ENCODE peak calls at places on chromosomes 12 and 14, in seven cellular contexts. One of them, this sample, is unnamed.

GRCh38 chr14:104075530-104076151 is 9.9 kb upstream of the ASPG start:
- DNase-seq in BJ: no peak
- DNase-seq in NCI-H510A: no peak
- DNase-seq in sciatic nerve: no peak
- DNase-seq in amniotic stem cell: no peak
- DNase-seq in fibroblast of lung: peak; percentile 22
- DNase-seq in ovary: no peak
- DNase-seq in this sample: peak; percentile 47

GRCh38 chr14:91159906-91160305 is 46.0 kb downstream of the DGLUCY start:
- DNase-seq in BJ: no peak
- DNase-seq in NCI-H510A: no peak
- DNase-seq in sciatic nerve: no peak
- DNase-seq in amniotic stem cell: no peak
- DNase-seq in fibroblast of lung: no peak
- DNase-seq in ovary: no peak
- DNase-seq in this sample: no peak

GRCh38 chr12:20492251-20492728 is 124.0 kb downstream of the PDE3A start:
- DNase-seq in BJ: no peak
- DNase-seq in NCI-H510A: no peak
- DNase-seq in sciatic nerve: no peak
- DNase-seq in amniotic stem cell: no peak
- DNase-seq in fibroblast of lung: peak; percentile 25
- DNase-seq in ovary: no peak
- DNase-seq in this sample: no peak

GRCh38 chr12:130338794-130339601 is 1.3 kb downstream of the PIWIL1 start:
- DNase-seq in BJ: no peak
- DNase-seq in NCI-H510A: no peak
- DNase-seq in sciatic nerve: no peak
- DNase-seq in amniotic stem cell: no peak
- DNase-seq in fibroblast of lung: no peak
- DNase-seq in ovary: no peak
- DNase-seq in this sample: no peak

GRCh38 chr14:67680121-67680602 is 5.7 kb upstream of the VTI1B start:
- DNase-seq in BJ: no peak
- DNase-seq in NCI-H510A: no peak
- DNase-seq in sciatic nerve: no peak
- DNase-seq in amniotic stem cell: peak; percentile 52
- DNase-seq in fibroblast of lung: peak; percentile 78
- DNase-seq in ovary: no peak
- DNase-seq in this sample: no peak

GRCh38 chr12:27824126-27824842 is 44.2 kb upstream of the MANSC4 start:
- DNase-seq in BJ: no peak
- DNase-seq in NCI-H510A: no peak
- DNase-seq in sciatic nerve: no peak
- DNase-seq in amniotic stem cell: no peak
- DNase-seq in fibroblast of lung: no peak
- DNase-seq in ovary: no peak
- DNase-seq in this sample: no peak

GRCh38 chr14:95490727-95491451 is 25.6 kb downstream of the SYNE3 start:
- DNase-seq in BJ: no peak
- DNase-seq in NCI-H510A: no peak
- DNase-seq in sciatic nerve: no peak
- DNase-seq in amniotic stem cell: no peak
- DNase-seq in fibroblast of lung: peak; percentile 40
- DNase-seq in ovary: no peak
- DNase-seq in this sample: peak; percentile 69

GRCh38 chr12:45637706-45638105 is 91.8 kb upstream of the ARID2 start:
- DNase-seq in BJ: no peak
- DNase-seq in NCI-H510A: no peak
- DNase-seq in sciatic nerve: no peak
- DNase-seq in amniotic stem cell: peak; percentile 23
- DNase-seq in fibroblast of lung: peak; percentile 93
- DNase-seq in ovary: no peak
- DNase-seq in this sample: peak; percentile 74

GRCh38 chr14:71720978-71721624 is 211.1 kb upstream of the RGS6 start:
- DNase-seq in BJ: no peak
- DNase-seq in NCI-H510A: no peak
- DNase-seq in sciatic nerve: no peak
- DNase-seq in amniotic stem cell: peak; percentile 50
- DNase-seq in fibroblast of lung: peak; percentile 83
- DNase-seq in ovary: no peak
- DNase-seq in this sample: peak; percentile 83

GRCh38 chr12:6962285-6963015 is 8.0 kb downstream of the PHB2 start:
- DNase-seq in BJ: no peak
- DNase-seq in NCI-H510A: peak; percentile 83
- DNase-seq in sciatic nerve: peak; percentile 59
- DNase-seq in amniotic stem cell: no peak
- DNase-seq in fibroblast of lung: no peak
- DNase-seq in ovary: peak; percentile 31
- DNase-seq in this sample: no peak

GRCh38 chr12:44405267-44405666 is 470.8 kb downstream of the NELL2 start:
- DNase-seq in BJ: no peak
- DNase-seq in NCI-H510A: no peak
- DNase-seq in sciatic nerve: no peak
- DNase-seq in amniotic stem cell: no peak
- DNase-seq in fibroblast of lung: no peak
- DNase-seq in ovary: no peak
- DNase-seq in this sample: no peak

GRCh38 chr14:102665665-102666064 is 73.2 kb downstream of the RCOR1 start:
- DNase-seq in BJ: no peak
- DNase-seq in NCI-H510A: no peak
- DNase-seq in sciatic nerve: no peak
- DNase-seq in amniotic stem cell: no peak
- DNase-seq in fibroblast of lung: no peak
- DNase-seq in ovary: no peak
- DNase-seq in this sample: no peak

GRCh38 chr14:68843471-68844209 is 50.8 kb upstream of the ZFP36L1 start:
- DNase-seq in BJ: no peak
- DNase-seq in NCI-H510A: peak; percentile 26
- DNase-seq in sciatic nerve: peak; percentile 90
- DNase-seq in amniotic stem cell: no peak
- DNase-seq in fibroblast of lung: peak; percentile 75
- DNase-seq in ovary: peak; percentile 85
- DNase-seq in this sample: peak; percentile 64

GRCh38 chr14:31926652-31927347 is 150.3 kb upstream of the ARHGAP5 start:
- DNase-seq in BJ: no peak
- DNase-seq in NCI-H510A: no peak
- DNase-seq in sciatic nerve: no peak
- DNase-seq in amniotic stem cell: no peak
- DNase-seq in fibroblast of lung: peak; percentile 52
- DNase-seq in ovary: no peak
- DNase-seq in this sample: peak; percentile 19

GRCh38 chr12:85155791-85156190 is 119.6 kb downstream of the LRRIQ1 start:
- DNase-seq in BJ: no peak
- DNase-seq in NCI-H510A: no peak
- DNase-seq in sciatic nerve: no peak
- DNase-seq in amniotic stem cell: peak; percentile 17
- DNase-seq in fibroblast of lung: peak; percentile 34
- DNase-seq in ovary: no peak
- DNase-seq in this sample: peak; percentile 82

GRCh38 chr12:51865757-51866270 is 17.3 kb upstream of the FIGNL2 start:
- DNase-seq in BJ: no peak
- DNase-seq in NCI-H510A: no peak
- DNase-seq in sciatic nerve: peak; percentile 59
- DNase-seq in amniotic stem cell: no peak
- DNase-seq in fibroblast of lung: no peak
- DNase-seq in ovary: no peak
- DNase-seq in this sample: no peak

GRCh38 chr14:88856786-88857366 is 32.4 kb downstream of the TTC8 start:
- DNase-seq in BJ: no peak
- DNase-seq in NCI-H510A: no peak
- DNase-seq in sciatic nerve: no peak
- DNase-seq in amniotic stem cell: peak; percentile 17
- DNase-seq in fibroblast of lung: no peak
- DNase-seq in ovary: no peak
- DNase-seq in this sample: no peak

GRCh38 chr12:104454997-104455396 is 1.8 kb upstream of the CHST11 start:
- DNase-seq in BJ: no peak
- DNase-seq in NCI-H510A: no peak
- DNase-seq in sciatic nerve: no peak
- DNase-seq in amniotic stem cell: no peak
- DNase-seq in fibroblast of lung: peak; percentile 30
- DNase-seq in ovary: no peak
- DNase-seq in this sample: no peak